ENCODE peak calls at places on chromosomes 5 and 9, in nine cellular contexts. X is lower leg skin, S is kidney epithelial cell, Y is HFF-Myc, U is kidney tubule cell, G is endodermal cell, M is fibroblast of mammary gland, P is naive B cell, N is NCI-H1105 treated with DMSO at 0.1 percent for 48 hours. W is an unnamed sample.

GRCh38 chr5:72478276-72478675 is 28.9 kb downstream of the ZNF366 start:
- DNase-seq in M (no peak), S (no peak), U (peak), N (no peak), Y (no peak), P (no peak), X (no peak), G (no peak), W (no peak)

GRCh38 chr9:137286980-137287383 is 9.5 kb downstream of the TOR4A start:
- DNase-seq in S (no peak), G (peak), P (no peak), N (peak), U (peak), X (no peak), Y (no peak), M (peak), W (peak)

GRCh38 chr5:4651811-4652565 is 488.1 kb upstream of the ADAMTS16 start:
- DNase-seq in P (no peak), Y (no peak), G (no peak), X (no peak), M (no peak), N (no peak), U (peak), S (no peak), W (no peak)

GRCh38 chr5:135236187-135236835 is 162.7 kb downstream of the MACROH2A1 start:
- DNase-seq in G (peak), Y (no peak), X (no peak), S (no peak), N (no peak), P (no peak), M (no peak), U (no peak), W (no peak)

GRCh38 chr9:113349434-113350337 is at the start of gene BSPRY:
- DNase-seq in S (no peak), G (peak), N (peak), Y (no peak), X (no peak), U (peak), P (peak), M (no peak), W (peak)

GRCh38 chr9:98451576-98451975 is 196.1 kb upstream of the TBC1D2 start:
- DNase-seq in M (no peak), S (no peak), P (no peak), Y (no peak), N (no peak), G (no peak), U (no peak), X (no peak), W (no peak)

GRCh38 chr5:72936893-72937292 is 18.9 kb upstream of the FCHO2 start:
- DNase-seq in Y (no peak), X (no peak), M (no peak), P (no peak), G (no peak), N (no peak), S (no peak), U (no peak), W (no peak)

GRCh38 chr5:10354048-10354872 is 765 bp downstream of the MARCHF6 start:
- DNase-seq in G (peak), Y (no peak), X (no peak), U (peak), S (no peak), M (peak), P (peak), N (peak), W (no peak)

GRCh38 chr9:89329917-89330316 is 11.6 kb downstream of the SECISBP2 start:
- DNase-seq in S (no peak), G (no peak), X (no peak), Y (no peak), M (no peak), N (no peak), U (no peak), P (no peak), W (no peak)

GRCh38 chr5:60402161-60402785 is 297.7 kb downstream of the DEPDC1B start:
- DNase-seq in Y (no peak), P (peak), U (no peak), N (no peak), M (no peak), G (no peak), S (no peak), X (no peak), W (no peak)

GRCh38 chr5:149646564-149646963 is 65.3 kb downstream of the ARHGEF37 start:
- DNase-seq in G (peak), U (peak), Y (no peak), P (no peak), N (peak), M (peak), S (no peak), X (no peak), W (no peak)

GRCh38 chr5:173660481-173661280 is 44.2 kb upstream of the BOD1 start:
- DNase-seq in G (peak), N (no peak), S (no peak), Y (no peak), M (no peak), P (no peak), X (no peak), U (no peak), W (no peak)

GRCh38 chr9:137127301-137128157 is 11.4 kb upstream of the GRIN1 start:
- DNase-seq in M (no peak), X (no peak), P (peak), S (no peak), U (peak), G (peak), Y (no peak), N (no peak), W (no peak)

GRCh38 chr5:132262882-132263547 is 5.5 kb downstream of the PDLIM4 start:
- DNase-seq in X (no peak), P (no peak), U (no peak), Y (no peak), M (no peak), G (no peak), N (no peak), S (no peak), W (no peak)

GRCh38 chr9:92948632-92949031 is 1.3 kb downstream of the FGD3 start:
- DNase-seq in X (no peak), G (no peak), U (no peak), P (no peak), N (no peak), Y (no peak), M (no peak), S (no peak), W (no peak)

GRCh38 chr5:132354828-132355765 is 14.4 kb upstream of the SLC22A5 start:
- DNase-seq in P (no peak), N (no peak), S (no peak), U (no peak), X (no peak), M (no peak), Y (no peak), G (no peak), W (peak)

GRCh38 chr9:87824216-87824875 is 58.3 kb upstream of the SPATA31E1 start:
- DNase-seq in U (no peak), N (no peak), Y (no peak), M (no peak), S (no peak), G (peak), X (no peak), P (no peak), W (peak)

GRCh38 chr9:113350937-113351336 is 1.6 kb downstream of the BSPRY start:
- DNase-seq in X (no peak), P (peak), N (no peak), M (no peak), U (peak), S (no peak), G (no peak), Y (no peak), W (no peak)

GRCh38 chr9:36866840-36867239 is 167.2 kb downstream of the PAX5 start:
- DNase-seq in U (no peak), G (peak), S (no peak), X (no peak), M (no peak), P (no peak), N (no peak), Y (no peak), W (no peak)

GRCh38 chr9:3181049-3181953 is 337.4 kb upstream of the PUM3 start:
- DNase-seq in X (no peak), P (no peak), G (peak), N (peak), M (peak), S (no peak), Y (no peak), U (peak), W (peak)

GRCh38 chr5:44183753-44184152 is 205.5 kb downstream of the FGF10 start:
- DNase-seq in Y (no peak), N (no peak), P (no peak), M (no peak), X (no peak), G (no peak), U (no peak), S (no peak), W (no peak)

GRCh38 chr9:4984171-4984570 is 901 bp upstream of the JAK2 start:
- DNase-seq in M (no peak), U (no peak), P (no peak), N (no peak), G (no peak), Y (no peak), X (no peak), S (no peak), W (no peak)

GRCh38 chr9:95368377-95369160 is 51.1 kb upstream of the FANCC start:
- DNase-seq in S (no peak), M (no peak), N (no peak), G (no peak), P (no peak), U (no peak), X (no peak), Y (no peak), W (no peak)

GRCh38 chr9:133576591-133577462 is 32.4 kb downstream of the FAM163B start:
- DNase-seq in X (no peak), Y (no peak), G (no peak), M (peak), N (no peak), U (no peak), P (no peak), S (no peak), W (no peak)

GRCh38 chr9:88605500-88606172 is 70.7 kb downstream of the NXNL2 start:
- DNase-seq in Y (no peak), U (no peak), X (no peak), N (no peak), P (no peak), M (peak), S (no peak), G (no peak), W (no peak)